ENCODE peak calls at places on chromosomes 12 and 14, in six cellular contexts. J is brain microvascular endothelial cell, U is lung, K is neural progenitor cell, F is fibroblast of mammary gland, Y is body of pancreas. P is an unnamed sample.

GRCh38 chr12:50055831-50056628 is 1.4 kb upstream of the ASIC1 start:
- DNase-seq in U (peak), F (peak), J (no peak), K (peak), Y (peak), P (peak)

GRCh38 chr12:68824597-68825250 is 16.7 kb downstream of the MDM2 start:
- DNase-seq in K (no peak), J (no peak), F (no peak), U (no peak), Y (no peak), P (no peak)

GRCh38 chr12:127516467-127516866 is 750.5 kb upstream of the TMEM132C start:
- DNase-seq in J (peak), U (no peak), F (peak), Y (no peak), K (no peak), P (peak)

GRCh38 chr14:39145266-39145966 is 24.7 kb downstream of the TRAPPC6B start:
- DNase-seq in J (no peak), K (no peak), U (no peak), F (no peak), Y (no peak), P (no peak)

GRCh38 chr12:121793501-121793835 is at the start of gene RHOF:
- DNase-seq in K (peak), F (no peak), Y (no peak), J (no peak), U (peak), P (no peak)

GRCh38 chr12:52790427-52791270 is 5.3 kb downstream of the KRT3 start:
- DNase-seq in Y (no peak), F (no peak), U (no peak), J (no peak), K (no peak), P (peak)

GRCh38 chr14:104217486-104218360 is 79.3 kb downstream of the KIF26A start:
- DNase-seq in U (no peak), J (no peak), F (no peak), Y (no peak), K (no peak), P (no peak)

GRCh38 chr12:50187084-50187900 is 20.1 kb upstream of the CERS5 start:
- DNase-seq in F (peak), Y (no peak), U (no peak), J (peak), K (no peak), P (peak)

GRCh38 chr14:105505101-105505500 is 14.1 kb downstream of the TEDC1 start:
- DNase-seq in K (no peak), F (no peak), J (no peak), Y (no peak), U (no peak), P (no peak)

GRCh38 chr14:31660728-31661127 is 99.5 kb downstream of the NUBPL start:
- DNase-seq in F (no peak), Y (no peak), J (no peak), K (no peak), U (no peak), P (no peak)

GRCh38 chr14:100383727-100384158 is 60.6 kb downstream of the SLC25A47 start:
- DNase-seq in J (peak), Y (peak), K (peak), U (peak), F (peak), P (peak)

GRCh38 chr12:123705935-123706334 is 6.2 kb upstream of the ATP6V0A2 start:
- DNase-seq in U (no peak), Y (no peak), F (peak), J (no peak), K (no peak), P (peak)

GRCh38 chr12:77625441-77625840 is 205.3 kb upstream of the NAV3 start:
- DNase-seq in Y (no peak), K (no peak), U (no peak), F (peak), J (peak), P (peak)

GRCh38 chr14:101590062-101590461 is 28.8 kb downstream of the DIO3 start:
- DNase-seq in Y (no peak), U (no peak), K (no peak), F (no peak), J (no peak), P (no peak)

GRCh38 chr12:5138256-5138655 is 94.6 kb downstream of the KCNA5 start:
- DNase-seq in Y (no peak), J (no peak), U (no peak), F (no peak), K (no peak), P (no peak)

GRCh38 chr14:104137297-104138097 is 890 bp upstream of the KIF26A start:
- DNase-seq in F (peak), J (no peak), K (peak), U (no peak), Y (peak), P (peak)

GRCh38 chr12:103495783-103496456 is at the start of gene C12orf42:
- DNase-seq in F (peak), Y (no peak), U (no peak), K (peak), J (no peak), P (peak)

GRCh38 chr12:11732023-11732422 is 82.5 kb downstream of the ETV6 start:
- DNase-seq in F (no peak), Y (no peak), U (no peak), J (no peak), K (no peak), P (no peak)

GRCh38 chr14:64682843-64683242 is 21.4 kb upstream of the PLEKHG3 start:
- DNase-seq in Y (no peak), K (no peak), F (no peak), U (no peak), J (no peak), P (no peak)

GRCh38 chr12:109029411-109029810 is 8.5 kb upstream of the SVOP start:
- DNase-seq in J (peak), Y (no peak), K (no peak), U (no peak), F (no peak), P (no peak)

GRCh38 chr12:27762757-27763156 is 17.3 kb upstream of the KLHL42 start:
- DNase-seq in U (no peak), Y (no peak), F (no peak), J (no peak), K (no peak), P (no peak)

GRCh38 chr12:89160716-89161123 is 191.6 kb downstream of the DUSP6 start:
- DNase-seq in K (no peak), U (peak), Y (peak), F (peak), J (peak), P (peak)

GRCh38 chr14:84401631-84402030 is 1128.3 kb upstream of the FLRT2 start:
- DNase-seq in J (no peak), K (no peak), F (no peak), U (no peak), Y (no peak), P (no peak)

GRCh38 chr14:23641915-23642588 is 5.9 kb downstream of the DHRS2 start:
- DNase-seq in K (no peak), U (no peak), F (no peak), Y (no peak), J (no peak), P (no peak)

GRCh38 chr14:23639048-23639890 is 3.1 kb downstream of the DHRS2 start:
- DNase-seq in J (no peak), U (no peak), F (no peak), K (no peak), Y (no peak), P (no peak)

GRCh38 chr14:23640524-23641141 is 4.5 kb downstream of the DHRS2 start:
- DNase-seq in F (peak), U (no peak), K (no peak), J (peak), Y (no peak), P (peak)

GRCh38 chr14:23639891-23640523 is 3.8 kb downstream of the DHRS2 start:
- DNase-seq in K (no peak), U (no peak), J (no peak), Y (no peak), F (peak), P (peak)

GRCh38 chr14:23641180-23641914 is 5.2 kb downstream of the DHRS2 start:
- DNase-seq in K (no peak), F (no peak), Y (no peak), U (no peak), J (no peak), P (no peak)
- H3K4me3 ChIP-seq in K (no peak), F (no peak), Y (no peak), U (no peak), J (no peak), P (no peak)

GRCh38 chr12:94925206-94925605 is 78.3 kb downstream of the NDUFA12 start:
- DNase-seq in U (no peak), J (no peak), K (no peak), Y (no peak), F (no peak), P (no peak)

GRCh38 chr12:94929780-94930179 is 73.7 kb downstream of the NDUFA12 start:
- DNase-seq in J (no peak), F (no peak), K (no peak), U (no peak), Y (no peak), P (no peak)

GRCh38 chr12:94930216-94930654 is 73.3 kb downstream of the NDUFA12 start:
- DNase-seq in K (no peak), F (no peak), U (no peak), J (no peak), Y (no peak), P (no peak)

GRCh38 chr12:94925729-94926128 is 77.8 kb downstream of the NDUFA12 start:
- DNase-seq in F (no peak), K (no peak), J (no peak), Y (no peak), U (no peak), P (no peak)

GRCh38 chr12:94930772-94931171 is 72.7 kb downstream of the NDUFA12 start:
- DNase-seq in K (no peak), U (no peak), J (no peak), F (no peak), Y (no peak), P (no peak)
- TF ChIP-seq CTCF in K (no peak), U (no peak), J (no peak), F (no peak), Y (no peak), P (no peak)

GRCh38 chr14:27243360-27243759 is 645.5 kb upstream of the NOVA1 start:
- DNase-seq in K (no peak), Y (no peak), J (no peak), F (peak), U (no peak), P (no peak)

GRCh38 chr14:27242874-27243273 is 645.0 kb upstream of the NOVA1 start:
- DNase-seq in Y (no peak), J (no peak), F (peak), U (no peak), K (no peak), P (peak)
- H3K4me3 ChIP-seq in Y (no peak), J (no peak), F (no peak), U (no peak), K (no peak), P (no peak)

DNA sequence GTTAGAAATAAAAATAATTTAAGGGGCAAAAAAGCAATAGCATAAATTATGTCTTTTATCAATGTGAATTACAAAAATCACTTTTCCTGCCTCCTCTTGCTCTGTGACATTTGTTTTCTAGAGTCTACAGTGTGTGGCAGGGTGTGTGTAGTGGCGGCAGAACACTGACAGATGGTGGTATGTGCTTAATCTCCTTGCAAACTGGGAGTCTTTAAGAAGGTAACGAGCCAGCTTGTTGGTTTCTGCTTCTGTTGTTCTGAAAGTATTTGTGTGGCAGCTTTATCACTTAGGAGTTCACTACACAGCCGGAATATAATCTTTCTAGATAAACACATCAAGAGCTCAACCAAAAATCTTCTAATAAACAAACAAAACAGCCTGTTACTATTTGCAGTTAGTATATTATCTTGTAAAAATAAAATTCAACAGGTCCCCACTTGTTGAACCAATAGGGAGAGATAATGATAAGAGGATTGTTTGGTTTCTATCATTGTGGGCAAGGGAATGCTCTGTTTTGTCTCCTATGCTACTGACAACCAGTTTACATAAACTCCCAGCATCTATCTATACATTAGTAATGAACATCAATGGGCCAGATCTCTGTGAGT is 13.0 kb downstream of the CDKL1 start:
- DNase-seq in J (no peak), K (peak), Y (peak), U (no peak), F (no peak), P (peak)
- TF ChIP-seq CTCF in J (no peak), K (peak), Y (peak), U (no peak), F (no peak), P (no peak)

DNA sequence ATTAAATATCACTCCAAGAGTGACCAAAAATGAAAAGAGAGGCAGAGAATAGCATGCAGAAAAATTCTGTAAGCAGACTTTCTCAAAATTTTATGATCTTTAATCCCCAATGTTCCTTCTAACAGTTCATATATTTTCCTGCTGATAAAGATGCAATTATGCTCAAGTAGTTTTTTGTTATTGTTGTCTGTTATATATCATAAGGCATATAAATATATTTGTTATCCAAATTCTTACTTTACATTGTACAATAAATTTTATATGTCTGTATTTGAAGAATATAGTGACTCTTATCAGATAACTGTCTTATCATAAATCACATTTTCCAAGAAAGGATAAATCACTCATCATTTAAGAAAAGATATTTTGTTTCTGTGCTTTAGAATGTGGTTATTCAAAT is 2.7 kb downstream of the RASSF9 start:
- DNase-seq in Y (no peak), U (no peak), F (no peak), K (no peak), J (no peak), P (no peak)
- H3K4me3 ChIP-seq in Y (no peak), U (no peak), F (no peak), K (no peak), J (no peak), P (no peak)

GRCh38 chr12:130183585-130184370 is 21.5 kb downstream of the FZD10 start:
- DNase-seq in K (no peak), F (no peak), U (no peak), Y (no peak), J (no peak), P (no peak)
- TF ChIP-seq CTCF in K (no peak), F (no peak), U (no peak), Y (no peak), J (no peak), P (no peak)

GRCh38 chr12:643478-644292 is 19.6 kb downstream of the NINJ2 start:
- DNase-seq in Y (peak), U (no peak), F (peak), K (no peak), J (no peak), P (no peak)

GRCh38 chr12:644818-645552 is 18.3 kb downstream of the NINJ2 start:
- DNase-seq in F (peak), U (no peak), J (no peak), K (no peak), Y (no peak), P (peak)

GRCh38 chr12:645563-646071 is 17.6 kb downstream of the NINJ2 start:
- DNase-seq in F (peak), J (peak), Y (peak), U (no peak), K (no peak), P (peak)

GRCh38 chr12:642633-643477 is 20.4 kb downstream of the NINJ2 start:
- DNase-seq in U (peak), J (no peak), K (peak), Y (peak), F (peak), P (peak)

DNA sequence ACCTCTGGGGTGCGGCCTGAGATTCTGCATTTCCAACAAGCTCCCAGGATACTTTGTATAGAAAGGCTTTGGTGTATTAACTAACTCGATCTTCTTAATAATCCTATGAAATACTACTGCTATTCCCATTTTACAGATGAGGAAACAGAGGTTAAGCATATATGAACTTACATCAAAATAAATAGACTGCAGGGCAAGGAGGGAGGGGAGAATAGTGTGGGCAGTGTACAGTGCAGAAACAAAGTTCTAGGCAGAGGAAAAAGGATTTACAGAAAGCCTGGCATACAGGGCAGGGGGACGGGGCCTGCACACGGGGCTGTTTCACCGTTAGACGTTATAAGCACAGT is 19.0 kb downstream of the NINJ2 start:
- DNase-seq in J (no peak), U (no peak), Y (no peak), K (no peak), F (no peak), P (no peak)
- H3K4me3 ChIP-seq in J (no peak), U (no peak), Y (no peak), K (no peak), F (no peak), P (no peak)

GRCh38 chr12:32399373-32400113 is at the start of gene FGD4:
- DNase-seq in Y (peak), U (peak), K (peak), F (peak), J (peak), P (peak)
- TF ChIP-seq CTCF in Y (peak), U (no peak), K (peak), F (peak), J (peak), P (peak)

GRCh38 chr14:56150018-56150417 is 31.8 kb downstream of the PELI2 start:
- DNase-seq in Y (no peak), U (no peak), K (no peak), J (no peak), F (no peak), P (no peak)
- H3K4me3 ChIP-seq in Y (no peak), U (no peak), K (no peak), J (no peak), F (no peak), P (no peak)

GRCh38 chr14:95623195-95623594 is 63.0 kb upstream of the TCL1B start:
- DNase-seq in J (no peak), F (no peak), U (no peak), Y (no peak), K (no peak), P (no peak)
- TF ChIP-seq CTCF in J (no peak), F (no peak), U (no peak), Y (no peak), K (no peak), P (no peak)

P was measured in cardiac fibroblast.